ENCODE peak calls at places on chromosomes 1 and 21, in nine cellular contexts. F, J, U, Z, W, G, E, Y and X are unnamed samples.

GRCh38 chr1:202143011-202143767 is 1.3 kb downstream of the ARL8A start:
- DNase-seq in Z (no peak), E (no peak), F (no peak), J (peak), G (no peak), U (peak), W (no peak), Y (peak), X (peak)

GRCh38 chr1:24345334-24345733 is 26.2 kb downstream of the GRHL3 start:
- DNase-seq in Z (no peak), E (no peak), U (no peak), F (no peak), W (no peak), J (no peak), G (no peak), Y (no peak), X (no peak)

GRCh38 chr21:42125571-42126544 is 54.7 kb downstream of the UMODL1 start:
- DNase-seq in F (no peak), U (no peak), G (no peak), E (no peak), Y (no peak), Z (no peak), W (no peak), J (no peak), X (no peak)

GRCh38 chr1:234355782-234356510 is 17.3 kb upstream of the COA6 start:
- DNase-seq in E (no peak), F (no peak), G (no peak), U (no peak), Y (no peak), J (no peak), Z (no peak), W (no peak), X (no peak)

GRCh38 chr21:45443595-45444181 is 38.7 kb downstream of the COL18A1 start:
- DNase-seq in E (no peak), F (peak), J (peak), Z (no peak), G (no peak), W (no peak), Y (no peak), U (no peak), X (no peak)

GRCh38 chr1:181514298-181515290 is 31.3 kb downstream of the CACNA1E start:
- DNase-seq in J (no peak), E (no peak), F (no peak), G (no peak), Z (no peak), W (no peak), Y (no peak), U (no peak), X (no peak)

GRCh38 chr1:58908539-58909161 is 124.8 kb upstream of the JUN start:
- DNase-seq in W (no peak), J (no peak), Z (no peak), G (no peak), U (no peak), E (no peak), F (no peak), Y (no peak), X (no peak)

GRCh38 chr1:202807367-202807925 is 775 bp downstream of the KDM5B start:
- DNase-seq in J (no peak), W (no peak), Y (peak), G (no peak), Z (peak), E (no peak), F (no peak), U (no peak), X (peak)

GRCh38 chr1:59640851-59641250 is 173.9 kb upstream of the HOOK1 start:
- DNase-seq in J (no peak), E (no peak), F (no peak), Y (no peak), U (no peak), W (no peak), G (no peak), Z (no peak), X (no peak)

GRCh38 chr1:21324368-21325137 is 34.3 kb upstream of the ECE1 start:
- DNase-seq in Y (no peak), U (peak), E (no peak), J (no peak), W (no peak), F (no peak), Z (peak), G (no peak), X (peak)

GRCh38 chr21:41008351-41008750 is 159.6 kb upstream of the BACE2 start:
- DNase-seq in Y (no peak), F (no peak), J (no peak), W (no peak), U (no peak), Z (no peak), E (no peak), G (no peak), X (no peak)

GRCh38 chr1:28893403-28894102 is 20.8 kb upstream of the EPB41 start:
- DNase-seq in Y (peak), U (no peak), W (no peak), J (no peak), F (no peak), G (no peak), E (no peak), Z (no peak), X (no peak)

GRCh38 chr1:182095946-182096345 is 34.4 kb upstream of the ZNF648 start:
- DNase-seq in Z (no peak), F (no peak), U (no peak), Y (no peak), E (no peak), J (no peak), W (no peak), G (no peak), X (no peak)

GRCh38 chr1:46203738-46204405 is 738 bp downstream of the LURAP1 start:
- DNase-seq in Z (no peak), U (no peak), F (no peak), E (no peak), Y (no peak), G (no peak), J (peak), W (no peak), X (no peak)

GRCh38 chr1:165434264-165434663 is 10.7 kb downstream of the RXRG start:
- DNase-seq in W (no peak), E (no peak), F (no peak), J (no peak), U (no peak), Y (no peak), Z (no peak), G (no peak), X (no peak)

GRCh38 chr1:213003281-213003680 is 12.4 kb downstream of the ANGEL2 start:
- DNase-seq in W (no peak), U (no peak), E (no peak), J (no peak), Z (no peak), Y (no peak), F (no peak), G (no peak), X (no peak)

GRCh38 chr1:226711976-226712778 is 26.9 kb downstream of the ITPKB start:
- DNase-seq in G (no peak), U (no peak), W (no peak), F (no peak), J (no peak), Z (no peak), E (no peak), Y (peak), X (peak)

GRCh38 chr1:205592443-205593003 is 39.3 kb downstream of the ELK4 start:
- DNase-seq in Y (no peak), Z (no peak), W (no peak), E (no peak), F (no peak), J (no peak), U (no peak), G (no peak), X (no peak)

GRCh38 chr1:3697810-3698209 is 45.5 kb downstream of the TP73 start:
- DNase-seq in U (no peak), W (no peak), G (no peak), Y (no peak), E (no peak), F (no peak), Z (no peak), J (no peak), X (no peak)